ENCODE peak calls at places on chromosomes 7 and 10, in seven cellular contexts. Y is GM04503, X is erythroblast, R is spleen, C is HS-27A, F is K562, B is COLO829. I is an unnamed sample.

GRCh38 chr7:40300146-40300655 is 165.4 kb downstream of the SUGCT start:
- DNase-seq in R (no peak), C (no peak), Y (no peak), B (no peak), X (no peak), F (no peak), I (no peak)

GRCh38 chr10:56104923-56105322 is 256.1 kb downstream of the ZWINT start:
- DNase-seq in Y (no peak), X (no peak), R (no peak), F (no peak), B (no peak), C (no peak), I (no peak)

GRCh38 chr7:91869661-91870060 is 10.8 kb downstream of the MTERF1 start:
- DNase-seq in F (no peak), Y (no peak), R (no peak), X (no peak), B (no peak), C (no peak), I (no peak)

GRCh38 chr7:69067397-69067796 is 530.9 kb upstream of the AUTS2 start:
- DNase-seq in Y (no peak), C (no peak), X (no peak), F (peak), R (no peak), B (no peak), I (no peak)

GRCh38 chr7:64183126-64183742 is 23.8 kb upstream of the ZNF735 start:
- DNase-seq in R (no peak), X (peak), F (peak), B (no peak), C (no peak), Y (no peak), I (no peak)

GRCh38 chr7:90391488-90391887 is 11.8 kb upstream of the CLDN12 start:
- DNase-seq in X (no peak), R (no peak), F (no peak), C (no peak), Y (no peak), B (no peak), I (no peak)

GRCh38 chr10:83553366-83553765 is 585.9 kb upstream of the GHITM start:
- DNase-seq in Y (no peak), R (no peak), F (no peak), C (no peak), B (no peak), X (no peak), I (no peak)

GRCh38 chr10:104456817-104457657 is 103.4 kb downstream of the CFAP58 start:
- DNase-seq in F (no peak), X (no peak), B (no peak), R (no peak), Y (no peak), C (no peak), I (no peak)

GRCh38 chr7:44761207-44762161 is 12.8 kb downstream of the ZMIZ2 start:
- DNase-seq in C (no peak), R (no peak), F (peak), X (peak), B (no peak), Y (no peak), I (no peak)

GRCh38 chr10:5346881-5347280 is 17.9 kb upstream of the UCN3 start:
- DNase-seq in B (no peak), F (no peak), Y (no peak), C (no peak), X (no peak), R (no peak), I (no peak)

GRCh38 chr10:73159038-73159648 is 8.7 kb downstream of the ECD start:
- DNase-seq in X (peak), Y (no peak), F (peak), R (no peak), C (no peak), B (peak), I (no peak)

GRCh38 chr10:104104926-104105325 is 17.0 kb upstream of the SFR1 start:
- DNase-seq in B (no peak), X (no peak), R (no peak), Y (no peak), C (no peak), F (no peak), I (no peak)

GRCh38 chr10:47190802-47191450 is 109.1 kb upstream of the GDF10 start:
- DNase-seq in B (no peak), R (no peak), F (no peak), X (no peak), C (no peak), Y (no peak), I (no peak)

GRCh38 chr10:107583974-107584373 is 419.5 kb upstream of the SORCS1 start:
- DNase-seq in X (no peak), R (no peak), Y (no peak), B (no peak), C (no peak), F (no peak), I (no peak)

GRCh38 chr7:129702316-129702715 is 90.8 kb downstream of the NRF1 start:
- DNase-seq in F (no peak), B (no peak), X (no peak), Y (no peak), R (no peak), C (peak), I (no peak)

GRCh38 chr10:112949128-112949823 is 771 bp upstream of the TCF7L2 start:
- DNase-seq in F (peak), Y (no peak), R (no peak), B (peak), C (no peak), X (no peak), I (no peak)

GRCh38 chr10:86225098-86225782 is 141.4 kb downstream of the GRID1 start:
- DNase-seq in F (peak), C (no peak), R (no peak), X (no peak), Y (peak), B (no peak), I (no peak)

GRCh38 chr7:13185139-13185538 is 497.7 kb downstream of the ARL4A start:
- DNase-seq in X (no peak), B (no peak), F (no peak), Y (no peak), R (no peak), C (no peak), I (no peak)

GRCh38 chr10:92830478-92831389 is 17.6 kb upstream of the EXOC6 start:
- DNase-seq in X (peak), C (no peak), R (no peak), B (no peak), F (peak), Y (no peak), I (no peak)

GRCh38 chr7:132500727-132501410 is 75.4 kb downstream of the PLXNA4 start:
- DNase-seq in Y (peak), R (peak), C (no peak), B (no peak), F (peak), X (no peak), I (peak)

GRCh38 chr7:47428052-47428779 is 153.7 kb downstream of the TNS3 start:
- DNase-seq in F (no peak), X (no peak), Y (no peak), B (peak), C (no peak), R (no peak), I (peak)

GRCh38 chr7:100247152-100247757 is 27.5 kb downstream of the PVRIG start:
- DNase-seq in B (no peak), R (no peak), C (peak), F (peak), Y (peak), X (peak), I (no peak)

GRCh38 chr7:154631162-154631561 is 371.8 kb downstream of the PAXIP1 start:
- DNase-seq in X (no peak), B (no peak), Y (no peak), C (no peak), F (no peak), R (no peak), I (no peak)

GRCh38 chr7:98194672-98195457 is 16.4 kb upstream of the BHLHA15 start:
- DNase-seq in R (no peak), X (no peak), Y (no peak), C (no peak), F (no peak), B (no peak), I (no peak)

GRCh38 chr7:101951757-101952156 is 134.3 kb downstream of the CUX1 start:
- DNase-seq in Y (no peak), B (no peak), X (peak), C (no peak), F (no peak), R (no peak), I (no peak)

GRCh38 chr7:105926131-105926530 is 36.9 kb upstream of the CDHR3 start:
- DNase-seq in Y (no peak), F (no peak), X (no peak), C (no peak), R (no peak), B (no peak), I (no peak)

GRCh38 chr10:24778298-24778697 is 54.6 kb upstream of the ARHGAP21 start:
- DNase-seq in B (no peak), F (no peak), C (no peak), Y (no peak), X (no peak), R (no peak), I (no peak)

GRCh38 chr7:114708646-114709045 is 213.2 kb upstream of the MDFIC start:
- DNase-seq in Y (no peak), F (no peak), X (no peak), B (no peak), C (no peak), R (no peak), I (no peak)

GRCh38 chr10:12419279-12419847 is 70.0 kb downstream of the CAMK1D start:
- DNase-seq in B (no peak), C (peak), R (peak), X (no peak), F (no peak), Y (peak), I (no peak)

GRCh38 chr7:123538897-123539296 is 4.5 kb upstream of the IQUB start:
- DNase-seq in C (no peak), F (no peak), R (no peak), X (no peak), B (no peak), Y (no peak), I (no peak)

GRCh38 chr10:133180915-133181639 is 21.1 kb downstream of the KNDC1 start:
- DNase-seq in C (no peak), F (no peak), X (no peak), R (peak), Y (no peak), B (no peak), I (no peak)

GRCh38 chr10:3775671-3776551 is 9.1 kb downstream of the KLF6 start:
- DNase-seq in R (peak), F (no peak), Y (no peak), B (no peak), C (no peak), X (no peak), I (peak)

GRCh38 chr7:16627236-16627635 is 18.3 kb downstream of the ANKMY2 start:
- DNase-seq in Y (no peak), R (no peak), C (no peak), F (no peak), B (no peak), X (no peak), I (no peak)